ENCODE peak calls at places on chromosome 12, in nine cellular contexts. M is HCT116, C is GM23338, H is PC-3, G is GM23248, S is OCI-LY7, Q is SK-N-SH, B is MM.1S, X is hepatocyte. Y is an unnamed sample.

GRCh38 chr12:108270035-108270840 is 68.9 kb downstream of the CMKLR1 start:
- DNase-seq in B (no peak), X (no peak), Q (no peak), S (no peak), C (no peak), H (no peak), G (no peak), M (no peak), Y (no peak)

GRCh38 chr12:6461401-6462233 is 8.9 kb downstream of the VAMP1 start:
- DNase-seq in S (peak), X (no peak), M (no peak), C (no peak), G (no peak), Q (no peak), H (no peak), B (peak), Y (no peak)

GRCh38 chr12:100348657-100349454 is 8.0 kb upstream of the SLC17A8 start:
- DNase-seq in Q (peak), M (peak), G (peak), S (peak), B (peak), X (peak), H (peak), C (peak), Y (peak)

GRCh38 chr12:29908154-29908553 is 124.4 kb upstream of the TMTC1 start:
- DNase-seq in C (no peak), Q (no peak), M (no peak), H (no peak), B (no peak), S (no peak), G (no peak), X (no peak), Y (no peak)

GRCh38 chr12:118635276-118635675 is 258.9 kb downstream of the SUDS3 start:
- DNase-seq in G (no peak), S (no peak), X (no peak), B (no peak), Q (no peak), M (no peak), H (no peak), C (no peak), Y (no peak)

GRCh38 chr12:64696065-64696741 is 63.0 kb downstream of the GNS start:
- DNase-seq in G (peak), X (peak), C (no peak), M (no peak), B (no peak), Q (peak), S (peak), H (peak), Y (no peak)

GRCh38 chr12:6229823-6230222 is 29.6 kb downstream of the CD9 start:
- DNase-seq in Q (no peak), B (no peak), C (no peak), X (peak), M (no peak), H (peak), G (peak), S (no peak), Y (no peak)

GRCh38 chr12:55955800-55956508 is 9.9 kb downstream of the PMEL start:
- DNase-seq in S (peak), H (peak), Q (peak), C (peak), X (peak), M (peak), B (no peak), G (peak), Y (no peak)

GRCh38 chr12:6056406-6057211 is 67.9 kb downstream of the VWF start:
- DNase-seq in G (no peak), S (peak), Q (peak), C (peak), X (no peak), M (peak), B (no peak), H (no peak), Y (peak)

GRCh38 chr12:14048949-14049545 is 67.6 kb upstream of the GRIN2B start:
- DNase-seq in M (no peak), S (no peak), X (no peak), B (no peak), G (no peak), C (no peak), H (no peak), Q (no peak), Y (no peak)

GRCh38 chr12:2290091-2290490 is 237.3 kb downstream of the CACNA1C start:
- DNase-seq in X (no peak), M (no peak), B (no peak), S (no peak), H (no peak), Q (no peak), C (no peak), G (no peak), Y (no peak)

GRCh38 chr12:98002887-98003493 is 512.4 kb upstream of the TMPO start:
- DNase-seq in C (peak), B (peak), M (peak), Q (peak), S (peak), H (peak), X (peak), G (peak), Y (peak)

GRCh38 chr12:87793134-87793533 is 236.1 kb downstream of the C12orf50 start:
- DNase-seq in C (no peak), H (no peak), X (no peak), G (peak), S (no peak), Q (no peak), B (no peak), M (no peak), Y (no peak)

GRCh38 chr12:121849211-121849610 is 9.4 kb downstream of the HPD start:
- DNase-seq in B (no peak), M (no peak), H (no peak), X (no peak), G (no peak), Q (no peak), C (no peak), S (no peak), Y (no peak)

GRCh38 chr12:105352049-105352448 is 21.6 kb downstream of the C12orf75 start:
- DNase-seq in B (peak), G (no peak), X (no peak), M (no peak), S (peak), C (no peak), Q (no peak), H (no peak), Y (no peak)

GRCh38 chr12:120367924-120368788 is 808 bp downstream of the MSI1 start:
- DNase-seq in H (no peak), B (no peak), G (peak), Q (peak), M (no peak), X (peak), C (peak), S (no peak), Y (peak)

GRCh38 chr12:98418357-98419075 is 96.9 kb upstream of the TMPO start:
- DNase-seq in B (no peak), H (peak), X (peak), C (peak), G (peak), Q (peak), S (no peak), M (no peak), Y (peak)

GRCh38 chr12:53972152-53972702 is 699 bp upstream of the HOXC11 start:
- DNase-seq in H (peak), M (no peak), S (no peak), B (no peak), C (no peak), G (peak), X (no peak), Q (no peak), Y (no peak)

GRCh38 chr12:55797068-55797467 is 20.5 kb downstream of the SARNP start:
- DNase-seq in Q (peak), H (peak), G (peak), M (peak), X (peak), C (peak), S (peak), B (no peak), Y (peak)

GRCh38 chr12:1834186-1834925 is 14.0 kb downstream of the LRTM2 start:
- DNase-seq in Q (no peak), X (no peak), G (no peak), S (no peak), M (no peak), H (no peak), B (no peak), C (no peak), Y (no peak)

GRCh38 chr12:41333988-41334387 is 145.9 kb downstream of the PDZRN4 start:
- DNase-seq in S (no peak), X (no peak), M (no peak), Q (no peak), G (no peak), B (no peak), C (peak), H (no peak), Y (no peak)

GRCh38 chr12:126338031-126338441 is 1272.8 kb downstream of the AACS start:
- DNase-seq in B (no peak), C (no peak), X (no peak), H (peak), S (no peak), Q (no peak), M (no peak), G (no peak), Y (no peak)

GRCh38 chr12:79119796-79120195 is 255.2 kb downstream of the SYT1 start:
- DNase-seq in M (no peak), B (no peak), S (no peak), X (no peak), C (peak), G (no peak), Q (no peak), H (no peak), Y (peak)

GRCh38 chr12:77938301-77938700 is 107.6 kb downstream of the NAV3 start:
- DNase-seq in B (no peak), Q (no peak), X (no peak), S (no peak), H (no peak), C (no peak), G (peak), M (no peak), Y (no peak)

GRCh38 chr12:58277231-58277630 is 335.9 kb downstream of the ATP23 start:
- DNase-seq in B (no peak), S (no peak), H (no peak), M (no peak), G (no peak), Q (no peak), C (no peak), X (no peak), Y (no peak)

GRCh38 chr12:76020281-76020680 is 11.3 kb downstream of the PHLDA1 start:
- DNase-seq in Q (no peak), C (no peak), B (no peak), M (peak), X (no peak), H (peak), G (peak), S (no peak), Y (no peak)

GRCh38 chr12:106226884-106227640 is 20.8 kb downstream of the CKAP4 start:
- DNase-seq in X (peak), M (peak), H (peak), G (peak), C (peak), S (peak), B (peak), Q (peak), Y (peak)

GRCh38 chr12:67070307-67070600 is 198.9 kb upstream of the CAND1 start:
- DNase-seq in G (peak), S (no peak), C (no peak), Q (peak), B (no peak), M (no peak), X (no peak), H (no peak), Y (no peak)

GRCh38 chr12:115824936-115825602 is 452.4 kb downstream of the MED13L start:
- DNase-seq in C (no peak), H (no peak), M (no peak), Q (no peak), B (no peak), X (no peak), S (no peak), G (no peak), Y (no peak)

GRCh38 chr12:112638420-112638819 is 153.1 kb upstream of the RPH3A start:
- DNase-seq in H (no peak), Q (no peak), C (no peak), X (no peak), S (no peak), B (no peak), M (no peak), G (no peak), Y (no peak)

GRCh38 chr12:53097564-53098353 is at the start of gene IGFBP6:
- DNase-seq in Q (peak), B (peak), M (no peak), G (peak), X (peak), H (peak), S (peak), C (peak), Y (peak)

GRCh38 chr12:80936642-80937390 is 918 bp downstream of the LIN7A start:
- DNase-seq in Q (peak), M (peak), C (peak), X (peak), H (peak), G (peak), B (peak), S (no peak), Y (peak)

GRCh38 chr12:3735432-3735831 is 17.5 kb downstream of the CRACR2A start:
- DNase-seq in C (no peak), G (no peak), Q (no peak), X (no peak), H (no peak), M (no peak), S (no peak), B (no peak), Y (no peak)
- H3K4me2 ChIP-seq in C (no peak), G (no peak), Q (no peak), X (no peak), H (no peak), M (no peak), S (no peak), B (no peak), Y (no peak)

GRCh38 chr12:38745601-38746000 is 159.8 kb downstream of the CPNE8 start:
- DNase-seq in M (no peak), H (no peak), B (no peak), Q (no peak), X (no peak), G (no peak), S (no peak), C (peak), Y (peak)

GRCh38 chr12:38746744-38747143 is 158.6 kb downstream of the CPNE8 start:
- DNase-seq in S (no peak), Q (no peak), G (no peak), M (no peak), C (no peak), B (no peak), H (no peak), X (no peak), Y (no peak)

DNA sequence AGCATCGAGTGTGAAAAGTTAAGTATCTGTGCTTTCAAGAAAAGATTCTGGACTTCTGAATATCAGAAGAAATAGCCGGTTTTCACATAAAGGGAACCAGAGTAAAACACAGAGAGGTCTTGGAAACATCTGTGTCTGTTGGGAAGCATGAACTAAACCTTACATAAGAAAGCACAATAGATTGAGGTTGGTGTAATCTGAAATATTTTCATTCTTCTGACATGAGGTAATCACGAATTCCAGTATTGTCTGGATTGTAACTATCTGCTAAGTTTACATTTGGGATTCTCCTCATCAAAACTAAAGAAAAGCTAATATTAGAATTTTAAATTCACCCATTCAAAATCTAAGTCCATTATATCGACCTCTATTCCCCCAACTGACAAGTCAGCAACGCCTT is 161.3 kb downstream of the CPNE8 start:
- DNase-seq in S (no peak), B (no peak), X (no peak), Q (no peak), G (peak), H (no peak), C (no peak), M (no peak), Y (no peak)
- TF ChIP-seq EZH2phosphoT487 in S (no peak), B (no peak), X (no peak), Q (no peak), G (no peak), H (no peak), C (no peak), M (no peak), Y (no peak)

GRCh38 chr12:109589691-109590245 is 16.2 kb downstream of the MVK start:
- DNase-seq in S (no peak), G (no peak), Q (no peak), H (no peak), C (no peak), B (no peak), X (no peak), M (no peak), Y (no peak)

GRCh38 chr12:109592195-109592904 is 18.8 kb downstream of the MVK start:
- DNase-seq in G (no peak), Q (no peak), S (no peak), C (no peak), M (no peak), B (no peak), X (no peak), H (no peak), Y (no peak)

GRCh38 chr12:109589240-109589590 is 15.6 kb downstream of the MVK start:
- DNase-seq in H (no peak), B (no peak), X (no peak), S (no peak), C (no peak), M (no peak), G (no peak), Q (no peak), Y (peak)

GRCh38 chr12:109590566-109590965 is 17.0 kb downstream of the MVK start:
- DNase-seq in B (no peak), X (no peak), Q (no peak), C (no peak), M (no peak), S (no peak), G (no peak), H (no peak), Y (no peak)

GRCh38 chr12:109591041-109591440 is 17.4 kb downstream of the MVK start:
- DNase-seq in C (no peak), X (no peak), B (no peak), H (no peak), G (no peak), Q (peak), S (no peak), M (no peak), Y (no peak)
- H2AFZ ChIP-seq in C (no peak), X (no peak), B (no peak), H (no peak), G (no peak), Q (no peak), S (no peak), M (no peak), Y (no peak)

DNA sequence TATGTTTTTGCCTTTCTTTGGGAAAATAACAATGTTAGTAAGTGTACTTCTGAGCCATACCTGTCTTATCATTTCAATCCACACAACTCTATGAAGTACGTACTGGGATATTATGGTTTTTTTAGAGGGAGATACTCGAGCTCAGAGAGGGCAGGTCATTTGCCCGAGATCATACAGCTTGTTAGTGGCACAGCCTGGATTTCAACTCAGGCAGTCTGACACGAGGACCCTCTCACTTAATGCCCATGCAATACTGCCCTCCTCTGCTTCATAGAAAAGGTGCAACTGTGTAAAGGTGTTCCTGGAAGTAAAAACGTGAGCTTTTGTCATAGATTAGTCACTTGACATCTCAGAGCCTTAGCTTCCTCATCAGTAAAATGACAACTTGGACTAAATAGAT is 128.0 kb downstream of the NDUFA12 start:
- DNase-seq in H (peak), S (peak), G (no peak), Q (peak), X (peak), M (peak), B (peak), C (peak), Y (peak)
- H3K4me2 ChIP-seq in H (no peak), S (peak), G (no peak), Q (no peak), X (no peak), M (peak), B (no peak), C (no peak), Y (no peak)

GRCh38 chr12:8064131-8064530 is 2.0 kb downstream of the C3AR1 start:
- DNase-seq in M (no peak), C (no peak), X (no peak), G (no peak), B (peak), H (no peak), S (no peak), Q (no peak), Y (no peak)

GRCh38 chr12:8065991-8066594 is at the start of gene C3AR1:
- DNase-seq in G (peak), Q (no peak), S (no peak), C (no peak), M (no peak), X (peak), B (peak), H (peak), Y (no peak)
- TF ChIP-seq EZH2phosphoT487 in G (no peak), Q (no peak), S (no peak), C (no peak), M (no peak), X (no peak), B (no peak), H (no peak), Y (no peak)

GRCh38 chr12:15256760-15257159 is 35.5 kb upstream of the RERG start:
- DNase-seq in C (no peak), Q (no peak), G (peak), B (no peak), M (no peak), S (no peak), H (no peak), X (no peak), Y (no peak)

GRCh38 chr12:15253990-15254389 is 32.8 kb upstream of the RERG start:
- DNase-seq in Q (no peak), H (no peak), X (no peak), B (no peak), S (no peak), G (no peak), M (no peak), C (peak), Y (peak)
- H2AFZ ChIP-seq in Q (no peak), H (no peak), X (no peak), B (no peak), S (no peak), G (no peak), M (no peak), C (no peak), Y (peak)

DNA sequence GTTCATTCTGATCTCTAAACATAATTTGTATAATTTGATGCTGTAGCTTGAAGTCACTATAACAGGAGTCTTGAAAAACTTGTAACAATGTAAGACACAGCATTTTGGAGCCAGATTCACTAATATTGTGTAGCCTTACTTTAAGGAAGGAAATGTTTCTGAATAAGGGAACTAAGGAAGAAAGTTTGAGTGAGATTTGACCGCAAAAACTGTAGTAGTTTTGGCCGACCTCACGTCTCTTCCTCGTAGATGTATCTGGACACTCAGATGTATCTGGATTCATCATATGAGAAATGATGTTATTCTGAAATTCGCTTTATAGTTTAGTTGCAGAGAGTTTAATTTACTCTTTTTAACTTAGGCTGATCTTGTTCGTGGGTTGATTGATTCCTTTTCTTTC is 13.9 kb upstream of the DNAH10 start:
- DNase-seq in C (no peak), G (no peak), S (no peak), M (no peak), X (no peak), B (no peak), H (no peak), Q (no peak), Y (no peak)
- H3K4me2 ChIP-seq in C (no peak), G (no peak), S (no peak), M (no peak), X (no peak), B (no peak), H (no peak), Q (no peak), Y (no peak)

GRCh38 chr12:3526776-3527175 is 35.8 kb downstream of the PRMT8 start:
- DNase-seq in S (no peak), X (no peak), M (no peak), C (no peak), H (no peak), B (no peak), Q (no peak), G (no peak), Y (no peak)

GRCh38 chr12:3520168-3520567 is 29.2 kb downstream of the PRMT8 start:
- DNase-seq in S (no peak), H (peak), G (no peak), M (no peak), C (no peak), B (no peak), X (no peak), Q (peak), Y (no peak)

GRCh38 chr12:3523728-3524127 is 32.7 kb downstream of the PRMT8 start:
- DNase-seq in B (no peak), G (no peak), S (no peak), H (peak), M (no peak), X (peak), Q (no peak), C (no peak), Y (no peak)

GRCh38 chr12:3520711-3521110 is 29.7 kb downstream of the PRMT8 start:
- DNase-seq in Q (no peak), M (no peak), H (peak), C (no peak), X (no peak), G (no peak), B (no peak), S (no peak), Y (no peak)

GRCh38 chr12:3523058-3523457 is 32.1 kb downstream of the PRMT8 start:
- DNase-seq in Q (no peak), S (no peak), H (peak), X (no peak), C (peak), B (no peak), G (peak), M (no peak), Y (no peak)
- TF ChIP-seq EZH2phosphoT487 in Q (no peak), S (no peak), H (no peak), X (no peak), C (no peak), B (no peak), G (no peak), M (no peak), Y (no peak)

GRCh38 chr12:93163260-93164036 is 214.3 kb upstream of the NUDT4 start:
- DNase-seq in X (no peak), C (no peak), Q (no peak), G (peak), B (no peak), M (no peak), H (peak), S (no peak), Y (no peak)
- H2AFZ ChIP-seq in X (no peak), C (no peak), Q (peak), G (no peak), B (no peak), M (no peak), H (peak), S (peak), Y (no peak)